ENCODE peak calls at places on chromosomes 2 and 18, in five cellular contexts. One of them, this sample, is unnamed.

GRCh38 chr2:68620762-68621161 is 22.6 kb upstream of the PROKR1 start:
- DNase-seq in SK-N-SH: no peak
- DNase-seq in GM12878: no peak
- DNase-seq in HepG2: no peak
- DNase-seq in K562: no peak
- DNase-seq in this sample: no peak

GRCh38 chr2:233912799-233913423 is 4.3 kb upstream of the TRPM8 start:
- DNase-seq in SK-N-SH: no peak
- DNase-seq in GM12878: no peak
- DNase-seq in HepG2: peak
- DNase-seq in K562: peak
- DNase-seq in this sample: no peak

GRCh38 chr2:102021776-102022175 is 30.0 kb downstream of the IL1R2 start:
- DNase-seq in SK-N-SH: no peak
- DNase-seq in GM12878: no peak
- DNase-seq in HepG2: no peak
- DNase-seq in K562: no peak
- DNase-seq in this sample: no peak

GRCh38 chr2:127166221-127166860 is 53.8 kb downstream of the CYP27C1 start:
- DNase-seq in SK-N-SH: no peak
- DNase-seq in GM12878: no peak
- DNase-seq in HepG2: no peak
- DNase-seq in K562: no peak
- DNase-seq in this sample: no peak

GRCh38 chr2:150549381-150549780 is 61.9 kb upstream of the RND3 start:
- DNase-seq in SK-N-SH: no peak
- DNase-seq in GM12878: no peak
- DNase-seq in HepG2: no peak
- DNase-seq in K562: no peak
- DNase-seq in this sample: no peak

GRCh38 chr2:188076149-188077056 is 215.3 kb upstream of the GULP1 start:
- DNase-seq in SK-N-SH: no peak
- DNase-seq in GM12878: no peak
- DNase-seq in HepG2: no peak
- DNase-seq in K562: no peak
- DNase-seq in this sample: no peak

GRCh38 chr2:170298861-170299429 is 121.0 kb downstream of the MYO3B start:
- DNase-seq in SK-N-SH: no peak
- DNase-seq in GM12878: no peak
- DNase-seq in HepG2: no peak
- DNase-seq in K562: peak
- DNase-seq in this sample: no peak

GRCh38 chr2:69915050-69915945 is at the start of gene MXD1:
- DNase-seq in SK-N-SH: peak
- DNase-seq in GM12878: no peak
- DNase-seq in HepG2: no peak
- DNase-seq in K562: peak
- DNase-seq in this sample: no peak

GRCh38 chr2:145812163-145812554 is 1292.2 kb upstream of the ZEB2 start:
- DNase-seq in SK-N-SH: no peak
- DNase-seq in GM12878: no peak
- DNase-seq in HepG2: no peak
- DNase-seq in K562: peak
- DNase-seq in this sample: no peak

GRCh38 chr2:105487142-105488069 is 88.6 kb upstream of the FHL2 start:
- DNase-seq in SK-N-SH: no peak
- DNase-seq in GM12878: no peak
- DNase-seq in HepG2: no peak
- DNase-seq in K562: no peak
- DNase-seq in this sample: no peak

GRCh38 chr2:152432206-152432653 is 97.3 kb downstream of the FMNL2 start:
- DNase-seq in SK-N-SH: no peak
- DNase-seq in GM12878: no peak
- DNase-seq in HepG2: peak
- DNase-seq in K562: no peak
- DNase-seq in this sample: no peak

GRCh38 chr2:61266653-61267505 is 104.9 kb downstream of the C2orf74 start:
- DNase-seq in SK-N-SH: no peak
- DNase-seq in GM12878: no peak
- DNase-seq in HepG2: peak
- DNase-seq in K562: no peak
- DNase-seq in this sample: no peak

GRCh38 chr18:48709371-48709770 is 170.5 kb downstream of the CTIF start:
- DNase-seq in SK-N-SH: no peak
- DNase-seq in GM12878: no peak
- DNase-seq in HepG2: no peak
- DNase-seq in K562: no peak
- DNase-seq in this sample: no peak

GRCh38 chr2:9003616-9004337 is at the start of gene MBOAT2:
- DNase-seq in SK-N-SH: peak
- DNase-seq in GM12878: peak
- DNase-seq in HepG2: no peak
- DNase-seq in K562: peak
- DNase-seq in this sample: peak

GRCh38 chr2:237234268-237234667 is 148.6 kb downstream of the COPS8 start:
- DNase-seq in SK-N-SH: no peak
- DNase-seq in GM12878: no peak
- DNase-seq in HepG2: no peak
- DNase-seq in K562: no peak
- DNase-seq in this sample: no peak

GRCh38 chr2:237231593-237231992 is 145.9 kb downstream of the COPS8 start:
- DNase-seq in SK-N-SH: no peak
- DNase-seq in GM12878: no peak
- DNase-seq in HepG2: no peak
- DNase-seq in K562: no peak
- DNase-seq in this sample: no peak

GRCh38 chr2:237236188-237236587 is 150.5 kb downstream of the COPS8 start:
- DNase-seq in SK-N-SH: no peak
- DNase-seq in GM12878: no peak
- DNase-seq in HepG2: no peak
- DNase-seq in K562: no peak
- DNase-seq in this sample: no peak

GRCh38 chr2:237232166-237232565 is 146.5 kb downstream of the COPS8 start:
- DNase-seq in SK-N-SH: no peak
- DNase-seq in GM12878: no peak
- DNase-seq in HepG2: no peak
- DNase-seq in K562: no peak
- DNase-seq in this sample: no peak

GRCh38 chr2:237235383-237236095 is 149.8 kb downstream of the COPS8 start:
- DNase-seq in SK-N-SH: no peak
- DNase-seq in GM12878: no peak
- DNase-seq in HepG2: peak
- DNase-seq in K562: no peak
- DNase-seq in this sample: no peak
- TF ChIP-seq ZBTB33 in SK-N-SH: no peak
- TF ChIP-seq ZBTB33 in GM12878: no peak
- TF ChIP-seq ZBTB33 in HepG2: no peak
- TF ChIP-seq ZBTB33 in K562: no peak
- TF ChIP-seq ZBTB33 in this sample: no peak

DNA sequence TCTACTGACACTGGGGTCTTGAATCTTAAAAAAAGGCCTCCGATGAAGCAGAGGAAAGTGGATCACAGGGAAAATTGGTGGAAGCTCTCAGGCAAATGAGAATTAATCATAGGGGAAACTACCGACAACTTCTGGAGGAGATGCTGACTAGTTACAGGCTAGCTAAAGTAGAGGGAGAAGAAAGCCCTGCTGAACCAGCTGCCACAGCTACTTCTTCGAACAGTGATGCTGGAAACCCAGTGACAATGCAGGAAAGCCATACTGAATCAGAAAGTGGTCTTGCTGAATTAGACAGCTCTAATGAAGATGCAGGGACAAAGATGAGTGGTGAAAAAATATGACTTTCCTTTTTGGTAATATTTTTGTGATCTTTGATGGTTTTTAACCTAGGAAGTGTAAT is 44.9 kb upstream of the SLC3A1 start:
- DNase-seq in SK-N-SH: peak
- DNase-seq in GM12878: no peak
- DNase-seq in HepG2: no peak
- DNase-seq in K562: no peak
- DNase-seq in this sample: no peak
- H3K4me2 ChIP-seq in SK-N-SH: no peak
- H3K4me2 ChIP-seq in GM12878: no peak
- H3K4me2 ChIP-seq in HepG2: no peak
- H3K4me2 ChIP-seq in K562: no peak
- H3K4me2 ChIP-seq in this sample: no peak

GRCh38 chr2:31558401-31559295 is 22.1 kb downstream of the SRD5A2 start:
- DNase-seq in SK-N-SH: no peak
- DNase-seq in GM12878: no peak
- DNase-seq in HepG2: peak
- DNase-seq in K562: no peak
- DNase-seq in this sample: no peak
- TF ChIP-seq MAX in SK-N-SH: no peak
- TF ChIP-seq MAX in GM12878: no peak
- TF ChIP-seq MAX in HepG2: no peak
- TF ChIP-seq MAX in K562: no peak
- TF ChIP-seq MAX in this sample: no peak

GRCh38 chr2:224023188-224023587 is 15.9 kb downstream of the SERPINE2 start:
- DNase-seq in SK-N-SH: no peak
- DNase-seq in GM12878: no peak
- DNase-seq in HepG2: peak
- DNase-seq in K562: no peak
- DNase-seq in this sample: no peak

GRCh38 chr2:224024270-224024669 is 14.8 kb downstream of the SERPINE2 start:
- DNase-seq in SK-N-SH: no peak
- DNase-seq in GM12878: no peak
- DNase-seq in HepG2: no peak
- DNase-seq in K562: no peak
- DNase-seq in this sample: no peak

GRCh38 chr2:224027912-224028311 is 11.2 kb downstream of the SERPINE2 start:
- DNase-seq in SK-N-SH: no peak
- DNase-seq in GM12878: no peak
- DNase-seq in HepG2: no peak
- DNase-seq in K562: no peak
- DNase-seq in this sample: no peak

GRCh38 chr2:224027070-224027469 is 12.0 kb downstream of the SERPINE2 start:
- DNase-seq in SK-N-SH: no peak
- DNase-seq in GM12878: no peak
- DNase-seq in HepG2: no peak
- DNase-seq in K562: no peak
- DNase-seq in this sample: no peak

DNA sequence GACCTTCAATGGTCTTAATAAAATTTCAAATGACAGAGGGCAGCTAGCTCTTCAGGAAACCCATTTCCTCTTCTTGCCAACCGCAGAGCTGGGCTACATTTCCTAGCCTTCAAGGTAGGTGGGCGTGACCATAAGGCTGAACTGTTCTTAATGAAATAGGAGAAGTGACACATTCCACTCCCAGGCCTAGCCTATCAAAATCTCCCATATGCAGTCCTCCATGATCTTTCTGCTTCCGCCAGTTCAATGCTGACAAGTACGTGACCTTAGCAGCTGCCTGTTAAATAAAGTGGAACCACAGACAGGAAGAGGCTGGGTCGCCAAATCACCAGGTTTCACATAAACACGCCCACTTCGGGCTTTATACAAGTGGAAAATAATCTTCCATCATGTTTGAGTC is 13.2 kb downstream of the SERPINE2 start:
- DNase-seq in SK-N-SH: no peak
- DNase-seq in GM12878: peak
- DNase-seq in HepG2: no peak
- DNase-seq in K562: peak
- DNase-seq in this sample: no peak
- TF ChIP-seq ZBTB33 in SK-N-SH: no peak
- TF ChIP-seq ZBTB33 in GM12878: no peak
- TF ChIP-seq ZBTB33 in HepG2: no peak
- TF ChIP-seq ZBTB33 in K562: no peak
- TF ChIP-seq ZBTB33 in this sample: no peak

GRCh38 chr2:26494891-26495290 is 17.0 kb upstream of the OTOF start:
- DNase-seq in SK-N-SH: no peak
- DNase-seq in GM12878: no peak
- DNase-seq in HepG2: no peak
- DNase-seq in K562: no peak
- DNase-seq in this sample: no peak

GRCh38 chr2:26491563-26492167 is 13.7 kb upstream of the OTOF start:
- DNase-seq in SK-N-SH: no peak
- DNase-seq in GM12878: no peak
- DNase-seq in HepG2: no peak
- DNase-seq in K562: no peak
- DNase-seq in this sample: no peak

GRCh38 chr2:26492749-26493515 is 15.0 kb upstream of the OTOF start:
- DNase-seq in SK-N-SH: no peak
- DNase-seq in GM12878: no peak
- DNase-seq in HepG2: no peak
- DNase-seq in K562: peak
- DNase-seq in this sample: no peak

GRCh38 chr2:26494199-26494598 is 16.3 kb upstream of the OTOF start:
- DNase-seq in SK-N-SH: no peak
- DNase-seq in GM12878: no peak
- DNase-seq in HepG2: no peak
- DNase-seq in K562: no peak
- DNase-seq in this sample: no peak

GRCh38 chr2:26493631-26494030 is 15.7 kb upstream of the OTOF start:
- DNase-seq in SK-N-SH: no peak
- DNase-seq in GM12878: no peak
- DNase-seq in HepG2: no peak
- DNase-seq in K562: no peak
- DNase-seq in this sample: no peak
- H3K4me2 ChIP-seq in SK-N-SH: no peak
- H3K4me2 ChIP-seq in GM12878: no peak
- H3K4me2 ChIP-seq in HepG2: no peak
- H3K4me2 ChIP-seq in K562: no peak
- H3K4me2 ChIP-seq in this sample: no peak

GRCh38 chr18:51137051-51137729 is 60.3 kb downstream of the MEX3C start:
- DNase-seq in SK-N-SH: no peak
- DNase-seq in GM12878: no peak
- DNase-seq in HepG2: no peak
- DNase-seq in K562: no peak
- DNase-seq in this sample: no peak
- TF ChIP-seq MAX in SK-N-SH: no peak
- TF ChIP-seq MAX in GM12878: no peak
- TF ChIP-seq MAX in HepG2: no peak
- TF ChIP-seq MAX in K562: no peak
- TF ChIP-seq MAX in this sample: no peak

GRCh38 chr2:238203973-238204683 is 633 bp upstream of the ILKAP start:
- DNase-seq in SK-N-SH: no peak
- DNase-seq in GM12878: peak
- DNase-seq in HepG2: no peak
- DNase-seq in K562: peak
- DNase-seq in this sample: no peak
- TF ChIP-seq ZBTB33 in SK-N-SH: no peak
- TF ChIP-seq ZBTB33 in GM12878: no peak
- TF ChIP-seq ZBTB33 in HepG2: no peak
- TF ChIP-seq ZBTB33 in K562: no peak
- TF ChIP-seq ZBTB33 in this sample: no peak